ENCODE peak calls at places on chromosomes 1 and 21, in eight cellular contexts. N, M, L, D, P, E, H and C are unnamed samples.

GRCh38 chr1:246067432-246068021 is 439.6 kb downstream of the SMYD3 start:
- DNase-seq in N (no peak), H (no peak), D (no peak), L (peak; percentile 54), P (peak; percentile 61), E (peak; percentile 35), M (no peak), C (no peak)

GRCh38 chr1:110927484-110928075 is 36.1 kb downstream of the LRIF1 start:
- DNase-seq in P (no peak), H (no peak), L (peak; percentile 1), E (peak; percentile 1), N (no peak), M (no peak), D (no peak), C (no peak)

GRCh38 chr1:3695326-3696217 is 43.3 kb downstream of the TP73 start:
- DNase-seq in D (no peak), H (peak; percentile 75), E (peak; percentile 11), M (no peak), L (peak; percentile 4), N (no peak), P (no peak), C (peak; percentile 87)

GRCh38 chr1:118650084-118650807 is 337.9 kb downstream of the TBX15 start:
- DNase-seq in N (no peak), H (no peak), M (no peak), P (no peak), E (no peak), L (no peak), D (no peak), C (no peak)

GRCh38 chr1:54239603-54240002 is 39.6 kb downstream of the MRPL37 start:
- DNase-seq in H (no peak), N (no peak), D (no peak), M (no peak), P (no peak), E (peak; percentile 80), L (no peak), C (no peak)

GRCh38 chr1:80075351-80075750 is 1068.8 kb upstream of the ADGRL4 start:
- DNase-seq in P (no peak), D (no peak), L (no peak), H (no peak), M (no peak), E (no peak), N (no peak), C (no peak)

GRCh38 chr21:28272272-28272992 is 720.2 kb downstream of the LTN1 start:
- DNase-seq in P (no peak), D (no peak), E (no peak), H (no peak), L (peak; percentile 51), M (no peak), N (no peak), C (no peak)

GRCh38 chr1:174075245-174075692 is 53.1 kb upstream of the RC3H1 start:
- DNase-seq in L (no peak), H (no peak), M (no peak), E (no peak), P (no peak), N (no peak), D (no peak), C (no peak)

GRCh38 chr1:47184090-47184735 is 5.6 kb downstream of the PDZK1IP1 start:
- DNase-seq in L (no peak), M (no peak), D (no peak), H (no peak), P (no peak), N (no peak), E (no peak), C (peak; percentile 38)

GRCh38 chr1:109509176-109510134 is at the start of gene AMIGO1:
- DNase-seq in D (peak; percentile 56), P (peak; percentile 80), H (peak; percentile 80), L (peak; percentile 43), E (peak; percentile 52), M (peak; percentile 64), N (peak; percentile 34), C (peak; percentile 90)

GRCh38 chr1:153578490-153578889 is 12.8 kb upstream of the S100A2 start:
- DNase-seq in P (no peak), D (no peak), M (no peak), E (peak; percentile 35), L (peak; percentile 47), H (no peak), N (no peak), C (peak; percentile 18)

GRCh38 chr1:115732307-115732706 is 36.2 kb downstream of the CASQ2 start:
- DNase-seq in E (no peak), M (no peak), D (no peak), H (no peak), P (no peak), N (no peak), L (no peak), C (no peak)

GRCh38 chr1:72062584-72062983 is 219.8 kb downstream of the NEGR1 start:
- DNase-seq in D (no peak), M (no peak), L (peak; percentile 17), N (no peak), H (no peak), E (peak; percentile 36), P (no peak), C (no peak)

GRCh38 chr1:221747840-221748239 is 6.0 kb upstream of the DUSP10 start:
- DNase-seq in D (no peak), E (no peak), H (no peak), L (no peak), N (no peak), M (no peak), P (no peak), C (no peak)

GRCh38 chr1:184982002-184982954 is 8.0 kb upstream of the NIBAN1 start:
- DNase-seq in L (peak; percentile 80), E (peak; percentile 59), M (peak; percentile 73), H (peak; percentile 88), P (peak; percentile 77), D (peak; percentile 69), N (peak; percentile 51), C (peak; percentile 92)

GRCh38 chr1:32413507-32414185 is 19.4 kb upstream of the BSDC1 start:
- DNase-seq in P (no peak), H (no peak), M (peak; percentile 73), L (peak; percentile 68), E (peak; percentile 22), D (peak; percentile 59), N (peak; percentile 78), C (no peak)

GRCh38 chr1:8006037-8006963 is 19.8 kb downstream of the ERRFI1 start:
- DNase-seq in H (no peak), N (no peak), P (no peak), D (no peak), E (peak; percentile 45), L (no peak), M (no peak), C (no peak)

GRCh38 chr21:34128124-34128523 is 54.7 kb downstream of the MRPS6 start:
- DNase-seq in P (no peak), L (no peak), N (no peak), D (no peak), H (no peak), M (no peak), E (no peak), C (no peak)
- H3K4me1 ChIP-seq in P (peaks cover 37% of the 10 kb centered on the region), L (peaks cover 30% of the 10 kb centered on the region), N (peaks cover 26% of the 10 kb centered on the region), D (peaks cover 59% of the 10 kb centered on the region), H (peaks cover 72% of the 10 kb centered on the region), M (peaks cover 47% of the 10 kb centered on the region), E (peaks cover 21% of the 10 kb centered on the region), C (peaks cover 50% of the 10 kb centered on the region)

DNA sequence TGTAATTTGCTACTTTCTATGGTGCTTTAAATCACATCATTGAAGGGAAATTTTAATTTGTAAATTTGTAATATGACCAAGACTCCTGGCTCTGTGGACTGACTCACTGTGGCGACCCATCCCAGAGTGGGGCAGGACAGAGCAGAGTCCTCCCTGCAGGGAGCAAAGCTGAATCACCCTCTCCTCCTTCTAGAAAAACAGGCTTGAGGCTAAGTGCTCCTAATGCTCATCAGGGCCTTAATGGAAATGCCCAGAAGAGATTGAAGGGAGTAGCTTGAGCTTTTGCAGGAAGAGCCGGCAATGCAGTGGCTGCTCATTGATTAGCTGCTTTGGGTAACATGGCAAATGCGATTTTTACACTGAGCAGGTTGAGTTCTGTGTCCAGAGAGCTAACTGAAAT is 16.8 kb downstream of the S100A10 start:
- DNase-seq in D (no peak), H (no peak), N (no peak), E (peak; percentile 80), M (no peak), P (no peak), L (peak; percentile 68), C (no peak)
- H3K4me1 ChIP-seq in D (no peaks in the 10 kb centered on the region), H (peaks cover 3% of the 10 kb centered on the region), N (peaks cover 26% of the 10 kb centered on the region), E (peaks cover 15% of the 10 kb centered on the region), M (no peaks in the 10 kb centered on the region), P (peaks cover 12% of the 10 kb centered on the region), L (peaks cover 4% of the 10 kb centered on the region), C (no peaks in the 10 kb centered on the region)

GRCh38 chr21:45802425-45802824 is 158.9 kb downstream of the PCBP3 start:
- DNase-seq in E (no peak), H (no peak), P (peak; percentile 30), M (no peak), L (no peak), N (no peak), D (no peak), C (no peak)

GRCh38 chr21:45801989-45802388 is 158.5 kb downstream of the PCBP3 start:
- DNase-seq in M (no peak), D (no peak), H (no peak), E (no peak), L (no peak), N (no peak), P (no peak), C (no peak)

GRCh38 chr21:45799765-45800338 is 156.3 kb downstream of the PCBP3 start:
- DNase-seq in N (no peak), H (no peak), M (no peak), D (no peak), E (no peak), L (no peak), P (peak; percentile 49), C (no peak)

GRCh38 chr21:45800339-45801080 is 157.0 kb downstream of the PCBP3 start:
- DNase-seq in E (no peak), D (no peak), N (no peak), H (no peak), P (peak; percentile 66), L (no peak), M (no peak), C (no peak)

GRCh38 chr21:45801129-45801735 is 157.7 kb downstream of the PCBP3 start:
- DNase-seq in P (no peak), H (no peak), N (no peak), M (no peak), L (no peak), D (no peak), E (no peak), C (no peak)
- H3K4me1 ChIP-seq in P (no peaks in the 10 kb centered on the region), H (no peaks in the 10 kb centered on the region), N (no peaks in the 10 kb centered on the region), M (no peaks in the 10 kb centered on the region), L (no peaks in the 10 kb centered on the region), D (no peaks in the 10 kb centered on the region), E (no peaks in the 10 kb centered on the region), C (no peaks in the 10 kb centered on the region)

GRCh38 chr1:230156536-230156935 is 89.5 kb downstream of the GALNT2 start:
- DNase-seq in L (no peak), M (no peak), D (no peak), E (no peak), N (no peak), P (no peak), H (no peak), C (no peak)

GRCh38 chr1:230160957-230161771 is 94.1 kb downstream of the GALNT2 start:
- DNase-seq in D (no peak), M (no peak), E (peak; percentile 26), P (no peak), L (peak; percentile 46), H (no peak), N (no peak), C (no peak)

GRCh38 chr1:230158422-230159291 is 91.6 kb downstream of the GALNT2 start:
- DNase-seq in M (no peak), E (no peak), H (no peak), N (peak; percentile 70), L (no peak), P (no peak), D (no peak), C (no peak)

GRCh38 chr1:230157409-230158390 is 90.7 kb downstream of the GALNT2 start:
- DNase-seq in M (no peak), D (no peak), E (no peak), P (no peak), H (no peak), L (no peak), N (peak; percentile 21), C (no peak)

GRCh38 chr1:230159580-230159979 is 92.5 kb downstream of the GALNT2 start:
- DNase-seq in P (no peak), M (no peak), D (no peak), L (no peak), H (no peak), N (no peak), E (no peak), C (no peak)
- H3K4me1 ChIP-seq in P (peaks cover 12% of the 10 kb centered on the region), M (no peaks in the 10 kb centered on the region), D (no peaks in the 10 kb centered on the region), L (peaks cover 13% of the 10 kb centered on the region), H (peaks cover 92% of the 10 kb centered on the region), N (peaks cover 39% of the 10 kb centered on the region), E (peaks cover 2% of the 10 kb centered on the region), C (peaks cover 16% of the 10 kb centered on the region)